ENCODE peak calls at places on chromosomes 4 and X, in ten cellular contexts. C is effector memory CD4-positive, alpha-beta T cell; A is Peyer's patch; E is CD8-positive, alpha-beta memory T cell; O is ascending aorta; S is lower lobe of right lung; B is heart right ventricle; J is HCT116; D is left lung; R is MM.1S. K is an unnamed sample.

GRCh38 chrX:120753413-120754251 is 122.0 kb downstream of the CT47B1 start:
- DNase-seq in C (no peak), A (no peak), E (no peak), O (no peak), S (no peak), B (no peak), J (no peak), D (no peak), R (no peak), K (no peak)

GRCh38 chrX:28639502-28639901 is 52.3 kb downstream of the IL1RAPL1 start:
- DNase-seq in C (no peak), A (no peak), E (no peak), O (no peak), S (no peak), B (no peak), J (peak), D (no peak), R (no peak), K (no peak)

GRCh38 chrX:40647307-40648197 is at the start of gene CXorf38:
- DNase-seq in C (peak), A (peak), E (peak), O (peak), S (peak), B (peak), J (peak), D (peak), R (peak), K (peak)

GRCh38 chrX:47370278-47370677 is at the start of gene ZNF157:
- DNase-seq in C (no peak), A (no peak), E (no peak), O (no peak), S (no peak), B (no peak), J (no peak), D (no peak), R (no peak), K (no peak)

GRCh38 chrX:30577362-30577961 is at the start of gene TASL:
- DNase-seq in C (no peak), A (no peak), E (no peak), O (no peak), S (peak), B (no peak), J (no peak), D (no peak), R (peak), K (no peak)

GRCh38 chr4:1211951-1212545 is 36.9 kb downstream of the CTBP1 start:
- DNase-seq in C (no peak), A (no peak), E (no peak), O (no peak), S (peak), B (no peak), J (no peak), D (peak), R (no peak), K (no peak)

GRCh38 chr4:155832664-155833063 is 33.4 kb downstream of the ASIC5 start:
- DNase-seq in C (no peak), A (no peak), E (no peak), O (no peak), S (no peak), B (no peak), J (no peak), D (no peak), R (no peak), K (no peak)

GRCh38 chr4:167144605-167145004 is 89.7 kb downstream of the SPOCK3 start:
- DNase-seq in C (no peak), A (no peak), E (no peak), O (no peak), S (no peak), B (no peak), J (no peak), D (no peak), R (no peak), K (no peak)

GRCh38 chr4:101762025-101762424 is 28.5 kb upstream of the BANK1 start:
- DNase-seq in C (no peak), A (no peak), E (no peak), O (no peak), S (no peak), B (no peak), J (no peak), D (no peak), R (no peak), K (no peak)

GRCh38 chrX:13377537-13377936 is 57.7 kb upstream of the ATXN3L start:
- DNase-seq in C (no peak), A (no peak), E (no peak), O (no peak), S (no peak), B (peak), J (no peak), D (no peak), R (no peak), K (no peak)

GRCh38 chrX:143663755-143664154 is 27.9 kb upstream of the SLITRK4 start:
- DNase-seq in C (no peak), A (no peak), E (no peak), O (no peak), S (no peak), B (no peak), J (no peak), D (no peak), R (no peak), K (no peak)

GRCh38 chrX:66674506-66674905 is 35.6 kb upstream of the EDA2R start:
- DNase-seq in C (no peak), A (no peak), E (no peak), O (no peak), S (no peak), B (no peak), J (no peak), D (no peak), R (peak), K (no peak)

GRCh38 chr4:62490635-62491034 is 1290.5 kb downstream of the ADGRL3 start:
- DNase-seq in C (no peak), A (no peak), E (no peak), O (no peak), S (no peak), B (no peak), J (no peak), D (no peak), R (no peak), K (no peak)

GRCh38 chr4:39446842-39447573 is 11.7 kb downstream of the RPL9 start:
- DNase-seq in C (peak), A (peak), E (peak), O (no peak), S (peak), B (peak), J (no peak), D (peak), R (no peak), K (no peak)

GRCh38 chr4:2591189-2591588 is 54.7 kb downstream of the FAM193A start:
- DNase-seq in C (no peak), A (no peak), E (no peak), O (no peak), S (no peak), B (no peak), J (no peak), D (no peak), R (no peak), K (no peak)

GRCh38 chr4:118018381-118018780 is 15.9 kb upstream of the NDST3 start:
- DNase-seq in C (no peak), A (no peak), E (no peak), O (no peak), S (no peak), B (no peak), J (no peak), D (no peak), R (no peak), K (no peak)

GRCh38 chr4:123671633-123672404 is 275.2 kb downstream of the SPRY1 start:
- DNase-seq in C (no peak), A (no peak), E (no peak), O (no peak), S (no peak), B (no peak), J (no peak), D (no peak), R (peak), K (no peak)

GRCh38 chr4:6859543-6859942 is 50.1 kb upstream of the TBC1D14 start:
- DNase-seq in C (no peak), A (no peak), E (no peak), O (no peak), S (no peak), B (no peak), J (no peak), D (no peak), R (no peak), K (no peak)

GRCh38 chrX:44092778-44093177 is 119.6 kb upstream of the NDP start:
- DNase-seq in C (no peak), A (no peak), E (no peak), O (no peak), S (no peak), B (no peak), J (no peak), D (no peak), R (no peak), K (no peak)

GRCh38 chr4:5524900-5525299 is 183.5 kb downstream of the EVC2 start:
- DNase-seq in C (no peak), A (no peak), E (no peak), O (no peak), S (no peak), B (peak), J (no peak), D (no peak), R (no peak), K (no peak)

GRCh38 chr4:184349283-184350039 is 124.9 kb downstream of the IRF2 start:
- DNase-seq in C (no peak), A (peak), E (no peak), O (no peak), S (no peak), B (no peak), J (no peak), D (no peak), R (peak), K (no peak)

GRCh38 chr4:169268951-169269781 is 1.6 kb downstream of the SH3RF1 start:
- DNase-seq in C (no peak), A (peak), E (no peak), O (no peak), S (no peak), B (no peak), J (no peak), D (no peak), R (no peak), K (no peak)

GRCh38 chr4:124947622-124948265 is 235.2 kb upstream of the ANKRD50 start:
- DNase-seq in C (no peak), A (no peak), E (no peak), O (no peak), S (no peak), B (no peak), J (no peak), D (no peak), R (peak), K (no peak)

DNA sequence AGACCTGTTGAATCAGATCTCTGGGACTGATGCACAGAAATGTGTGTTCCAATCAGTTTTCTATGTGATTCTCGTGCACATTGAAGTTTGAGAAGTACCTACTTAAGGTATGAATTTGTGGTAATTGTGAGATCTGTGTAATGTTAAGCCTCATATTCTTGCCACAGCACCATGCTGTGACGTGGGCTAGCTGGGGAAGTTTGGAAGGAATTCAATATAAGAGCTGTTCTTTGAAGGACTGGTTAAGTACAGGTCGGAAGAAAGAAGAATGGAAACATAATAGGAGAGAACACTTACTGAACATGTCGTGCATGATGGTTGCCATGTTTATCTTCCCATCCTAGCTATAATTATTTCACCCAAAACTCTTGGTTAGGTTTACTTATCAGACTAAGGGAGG is 79.7 kb upstream of the CXXC4 start:
- DNase-seq in C (no peak), A (no peak), E (no peak), O (no peak), S (no peak), B (no peak), J (no peak), D (no peak), R (no peak), K (no peak)
- H3K4me3 ChIP-seq in C (no peak), A (no peak), E (no peak), O (no peak), S (no peak), B (no peak), J (no peak), D (no peak), R (no peak), K (no peak)

DNA sequence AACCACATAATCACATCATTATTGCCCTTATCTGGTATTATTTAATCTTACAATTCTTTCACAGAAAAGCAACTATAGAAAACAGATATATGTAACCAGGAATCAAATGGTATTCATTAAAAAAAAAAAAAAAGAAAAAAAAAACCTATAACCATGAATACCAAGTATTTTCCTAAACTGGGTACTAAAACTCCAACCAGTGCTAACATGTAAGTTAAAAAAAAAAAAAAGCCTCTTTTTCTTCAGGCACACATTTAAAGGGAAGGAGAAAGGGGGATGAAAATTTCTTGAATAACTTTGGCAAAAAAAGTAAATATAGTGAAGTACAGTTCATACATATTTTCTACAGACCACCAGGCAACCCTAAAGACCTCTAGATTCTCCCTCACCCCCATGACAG is 2.1 kb downstream of the PPAT start:
- DNase-seq in C (no peak), A (no peak), E (no peak), O (no peak), S (no peak), B (no peak), J (no peak), D (no peak), R (no peak), K (no peak)
- H3K4me3 ChIP-seq in C (no peak), A (no peak), E (no peak), O (no peak), S (no peak), B (no peak), J (no peak), D (no peak), R (peak), K (no peak)

DNA sequence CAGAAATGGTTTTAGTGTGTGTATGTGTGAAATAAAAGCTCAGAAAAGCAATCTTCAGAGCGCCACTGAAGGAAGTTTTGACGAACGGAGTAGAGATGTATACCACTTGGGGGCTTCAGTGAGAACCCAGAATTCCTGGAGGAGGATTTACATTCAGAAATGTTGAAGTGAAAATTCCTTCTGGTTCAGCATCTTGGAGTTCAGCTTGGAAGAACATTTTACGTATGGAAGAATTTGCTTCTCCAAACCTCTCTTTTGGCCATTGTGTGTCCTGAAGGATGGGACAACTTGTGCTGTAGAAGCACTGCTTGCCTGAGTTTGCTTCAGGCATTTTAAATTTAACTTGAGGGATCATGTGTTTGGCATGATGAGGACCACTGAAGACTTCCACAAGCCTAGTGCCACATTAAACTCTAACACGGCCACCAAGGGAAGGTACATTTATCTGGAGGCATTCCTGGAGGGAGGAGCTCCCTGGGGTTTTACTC is 704 bp downstream of the SHROOM3 start:
- DNase-seq in C (no peak), A (no peak), E (no peak), O (no peak), S (no peak), B (no peak), J (no peak), D (no peak), R (no peak), K (no peak)
- H3K4me3 ChIP-seq in C (no peak), A (no peak), E (no peak), O (peak), S (peak), B (peak), J (no peak), D (peak), R (peak), K (no peak)

GRCh38 chrX:20140410-20140809 is 1.2 kb downstream of the EIF1AX start:
- DNase-seq in C (no peak), A (no peak), E (no peak), O (no peak), S (no peak), B (no peak), J (no peak), D (no peak), R (no peak), K (no peak)
- H3K4me3 ChIP-seq in C (peak), A (peak), E (peak), O (peak), S (peak), B (peak), J (peak), D (peak), R (peak), K (peak)

GRCh38 chr4:98620087-98620784 is 38.2 kb downstream of the TSPAN5 start:
- DNase-seq in C (no peak), A (no peak), E (no peak), O (no peak), S (no peak), B (no peak), J (no peak), D (no peak), R (no peak), K (no peak)

GRCh38 chr4:98618670-98619069 is 39.7 kb downstream of the TSPAN5 start:
- DNase-seq in C (no peak), A (no peak), E (no peak), O (no peak), S (no peak), B (no peak), J (no peak), D (no peak), R (no peak), K (no peak)

GRCh38 chr4:98619197-98619596 is 39.2 kb downstream of the TSPAN5 start:
- DNase-seq in C (no peak), A (no peak), E (no peak), O (no peak), S (no peak), B (no peak), J (no peak), D (no peak), R (no peak), K (no peak)

GRCh38 chr4:98615991-98616390 is 42.4 kb downstream of the TSPAN5 start:
- DNase-seq in C (no peak), A (no peak), E (no peak), O (no peak), S (no peak), B (no peak), J (no peak), D (no peak), R (no peak), K (no peak)

DNA sequence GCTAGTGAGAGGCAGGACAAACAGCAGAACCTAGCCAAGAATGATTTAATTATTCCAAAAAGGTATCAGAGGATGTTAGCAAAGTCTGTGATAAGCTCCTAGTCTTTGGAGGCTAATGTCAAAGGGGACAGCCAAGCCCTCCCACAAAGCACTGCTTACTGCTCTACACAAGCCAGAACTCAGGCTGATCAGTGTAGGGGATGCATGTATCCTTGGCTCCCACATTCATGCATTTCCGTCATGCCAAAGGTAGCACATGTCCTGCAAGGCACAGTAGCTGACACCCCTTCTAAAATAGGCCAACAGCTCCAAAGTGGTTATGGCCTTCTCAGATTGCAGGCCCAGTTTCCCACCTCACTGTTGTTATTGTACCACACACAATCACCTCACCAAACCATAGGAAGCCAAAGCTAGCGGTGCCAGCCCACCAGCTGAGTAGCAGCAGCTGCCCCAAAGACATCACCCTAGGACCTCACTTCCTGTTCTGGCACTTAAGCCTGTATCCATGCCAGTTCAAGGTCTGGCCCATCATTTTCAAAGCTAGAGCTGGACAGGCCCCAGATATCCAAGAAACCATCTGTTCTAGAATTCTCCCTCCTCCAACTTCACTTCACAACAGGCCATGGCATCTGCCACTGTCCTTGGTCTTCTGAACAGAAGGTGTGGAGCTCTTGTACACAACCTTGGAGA is 40.9 kb downstream of the TSPAN5 start:
- DNase-seq in C (no peak), A (no peak), E (no peak), O (no peak), S (no peak), B (no peak), J (no peak), D (no peak), R (no peak), K (no peak)
- H3K4me3 ChIP-seq in C (no peak), A (no peak), E (no peak), O (no peak), S (no peak), B (no peak), J (no peak), D (no peak), R (no peak), K (no peak)

K was measured in Jurkat, Clone E6-1.